ENCODE peak calls at places on chromosomes 2 and 18, in ten cellular contexts. One of them, this sample, is unnamed.

GRCh38 chr2:170235860-170236638 is 58.1 kb downstream of the MYO3B start:
- DNase-seq in keratinocyte: peak
- DNase-seq in foreskin fibroblast: peak
- DNase-seq in heart left ventricle: no peak
- DNase-seq in endothelial cell of umbilical vein: peak
- DNase-seq in mammary epithelial cell: peak
- DNase-seq in GM12865: peak
- DNase-seq in choroid plexus epithelial cell: peak
- DNase-seq in AG09309: no peak
- DNase-seq in kidney: no peak
- DNase-seq in this sample: peak

GRCh38 chr2:128644745-128645256 is 326.1 kb upstream of the HS6ST1 start:
- DNase-seq in keratinocyte: no peak
- DNase-seq in foreskin fibroblast: no peak
- DNase-seq in heart left ventricle: peak
- DNase-seq in endothelial cell of umbilical vein: no peak
- DNase-seq in mammary epithelial cell: no peak
- DNase-seq in GM12865: no peak
- DNase-seq in choroid plexus epithelial cell: peak
- DNase-seq in AG09309: no peak
- DNase-seq in kidney: no peak
- DNase-seq in this sample: no peak

GRCh38 chr2:46050489-46050888 is 246.7 kb upstream of the EPAS1 start:
- DNase-seq in keratinocyte: no peak
- DNase-seq in foreskin fibroblast: no peak
- DNase-seq in heart left ventricle: no peak
- DNase-seq in endothelial cell of umbilical vein: no peak
- DNase-seq in mammary epithelial cell: no peak
- DNase-seq in GM12865: no peak
- DNase-seq in choroid plexus epithelial cell: no peak
- DNase-seq in AG09309: no peak
- DNase-seq in kidney: no peak
- DNase-seq in this sample: no peak

GRCh38 chr2:168075446-168075845 is 171.9 kb downstream of the STK39 start:
- DNase-seq in keratinocyte: no peak
- DNase-seq in foreskin fibroblast: peak
- DNase-seq in heart left ventricle: no peak
- DNase-seq in endothelial cell of umbilical vein: no peak
- DNase-seq in mammary epithelial cell: no peak
- DNase-seq in GM12865: no peak
- DNase-seq in choroid plexus epithelial cell: no peak
- DNase-seq in AG09309: no peak
- DNase-seq in kidney: no peak
- DNase-seq in this sample: no peak

GRCh38 chr2:189798312-189799029 is 14.2 kb downstream of the PMS1 start:
- DNase-seq in keratinocyte: no peak
- DNase-seq in foreskin fibroblast: peak
- DNase-seq in heart left ventricle: no peak
- DNase-seq in endothelial cell of umbilical vein: peak
- DNase-seq in mammary epithelial cell: peak
- DNase-seq in GM12865: peak
- DNase-seq in choroid plexus epithelial cell: peak
- DNase-seq in AG09309: peak
- DNase-seq in kidney: no peak
- DNase-seq in this sample: no peak

GRCh38 chr18:3538456-3538855 is 88.5 kb downstream of the TGIF1 start:
- DNase-seq in keratinocyte: no peak
- DNase-seq in foreskin fibroblast: peak
- DNase-seq in heart left ventricle: no peak
- DNase-seq in endothelial cell of umbilical vein: no peak
- DNase-seq in mammary epithelial cell: no peak
- DNase-seq in GM12865: no peak
- DNase-seq in choroid plexus epithelial cell: no peak
- DNase-seq in AG09309: no peak
- DNase-seq in kidney: no peak
- DNase-seq in this sample: no peak

GRCh38 chr2:161312996-161313395 is 4.8 kb downstream of the PSMD14 start:
- DNase-seq in keratinocyte: no peak
- DNase-seq in foreskin fibroblast: peak
- DNase-seq in heart left ventricle: no peak
- DNase-seq in endothelial cell of umbilical vein: no peak
- DNase-seq in mammary epithelial cell: peak
- DNase-seq in GM12865: no peak
- DNase-seq in choroid plexus epithelial cell: no peak
- DNase-seq in AG09309: no peak
- DNase-seq in kidney: no peak
- DNase-seq in this sample: no peak

GRCh38 chr2:138071720-138072719 is 107.7 kb downstream of the HNMT start:
- DNase-seq in keratinocyte: peak
- DNase-seq in foreskin fibroblast: peak
- DNase-seq in heart left ventricle: no peak
- DNase-seq in endothelial cell of umbilical vein: no peak
- DNase-seq in mammary epithelial cell: peak
- DNase-seq in GM12865: no peak
- DNase-seq in choroid plexus epithelial cell: peak
- DNase-seq in AG09309: no peak
- DNase-seq in kidney: no peak
- DNase-seq in this sample: no peak

GRCh38 chr2:60268032-60268431 is 285.4 kb downstream of the BCL11A start:
- DNase-seq in keratinocyte: no peak
- DNase-seq in foreskin fibroblast: no peak
- DNase-seq in heart left ventricle: no peak
- DNase-seq in endothelial cell of umbilical vein: no peak
- DNase-seq in mammary epithelial cell: no peak
- DNase-seq in GM12865: no peak
- DNase-seq in choroid plexus epithelial cell: no peak
- DNase-seq in AG09309: no peak
- DNase-seq in kidney: no peak
- DNase-seq in this sample: no peak

GRCh38 chr2:37635359-37636208 is 35.9 kb downstream of the CDC42EP3 start:
- DNase-seq in keratinocyte: peak
- DNase-seq in foreskin fibroblast: peak
- DNase-seq in heart left ventricle: no peak
- DNase-seq in endothelial cell of umbilical vein: peak
- DNase-seq in mammary epithelial cell: peak
- DNase-seq in GM12865: peak
- DNase-seq in choroid plexus epithelial cell: peak
- DNase-seq in AG09309: peak
- DNase-seq in kidney: no peak
- DNase-seq in this sample: no peak
- H3K4me3 ChIP-seq in keratinocyte: no peak
- H3K4me3 ChIP-seq in foreskin fibroblast: no peak
- H3K4me3 ChIP-seq in heart left ventricle: no peak
- H3K4me3 ChIP-seq in endothelial cell of umbilical vein: no peak
- H3K4me3 ChIP-seq in mammary epithelial cell: no peak
- H3K4me3 ChIP-seq in GM12865: peak
- H3K4me3 ChIP-seq in choroid plexus epithelial cell: no peak
- H3K4me3 ChIP-seq in AG09309: no peak
- H3K4me3 ChIP-seq in kidney: no peak
- H3K4me3 ChIP-seq in this sample: no peak

GRCh38 chr2:109148347-109148746 is 19.3 kb downstream of the SH3RF3 start:
- DNase-seq in keratinocyte: no peak
- DNase-seq in foreskin fibroblast: peak
- DNase-seq in heart left ventricle: no peak
- DNase-seq in endothelial cell of umbilical vein: no peak
- DNase-seq in mammary epithelial cell: no peak
- DNase-seq in GM12865: no peak
- DNase-seq in choroid plexus epithelial cell: no peak
- DNase-seq in AG09309: no peak
- DNase-seq in kidney: no peak
- DNase-seq in this sample: no peak

GRCh38 chr2:109153005-109153404 is 24.0 kb downstream of the SH3RF3 start:
- DNase-seq in keratinocyte: no peak
- DNase-seq in foreskin fibroblast: no peak
- DNase-seq in heart left ventricle: no peak
- DNase-seq in endothelial cell of umbilical vein: no peak
- DNase-seq in mammary epithelial cell: no peak
- DNase-seq in GM12865: no peak
- DNase-seq in choroid plexus epithelial cell: no peak
- DNase-seq in AG09309: no peak
- DNase-seq in kidney: no peak
- DNase-seq in this sample: no peak

GRCh38 chr2:109148991-109149645 is 20.1 kb downstream of the SH3RF3 start:
- DNase-seq in keratinocyte: no peak
- DNase-seq in foreskin fibroblast: no peak
- DNase-seq in heart left ventricle: no peak
- DNase-seq in endothelial cell of umbilical vein: no peak
- DNase-seq in mammary epithelial cell: no peak
- DNase-seq in GM12865: peak
- DNase-seq in choroid plexus epithelial cell: no peak
- DNase-seq in AG09309: no peak
- DNase-seq in kidney: no peak
- DNase-seq in this sample: no peak

GRCh38 chr2:109151519-109151918 is 22.5 kb downstream of the SH3RF3 start:
- DNase-seq in keratinocyte: no peak
- DNase-seq in foreskin fibroblast: no peak
- DNase-seq in heart left ventricle: no peak
- DNase-seq in endothelial cell of umbilical vein: no peak
- DNase-seq in mammary epithelial cell: no peak
- DNase-seq in GM12865: no peak
- DNase-seq in choroid plexus epithelial cell: no peak
- DNase-seq in AG09309: no peak
- DNase-seq in kidney: no peak
- DNase-seq in this sample: no peak

DNA sequence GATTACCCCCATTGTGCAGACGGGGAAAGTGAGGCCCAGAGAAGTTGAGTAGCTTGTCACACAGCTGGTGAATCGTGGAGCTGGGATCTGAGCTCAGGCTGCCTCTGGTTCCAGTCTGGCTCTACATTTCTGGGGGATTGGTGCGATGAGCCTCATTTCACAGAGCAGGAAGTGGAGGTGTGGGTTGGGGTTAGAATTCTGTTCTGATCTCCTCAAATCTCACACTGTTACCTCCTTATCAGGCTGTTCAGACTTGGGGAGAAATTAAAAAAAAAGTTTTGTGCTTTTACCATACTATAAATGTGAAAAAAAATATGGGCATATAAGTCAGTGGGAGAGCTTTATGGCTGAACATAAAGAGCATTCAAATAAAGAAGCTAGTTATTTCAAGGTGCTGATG is 21.6 kb downstream of the SH3RF3 start:
- DNase-seq in keratinocyte: no peak
- DNase-seq in foreskin fibroblast: no peak
- DNase-seq in heart left ventricle: no peak
- DNase-seq in endothelial cell of umbilical vein: no peak
- DNase-seq in mammary epithelial cell: no peak
- DNase-seq in GM12865: no peak
- DNase-seq in choroid plexus epithelial cell: no peak
- DNase-seq in AG09309: no peak
- DNase-seq in kidney: no peak
- DNase-seq in this sample: no peak
- TF ChIP-seq CTCF in keratinocyte: no peak
- TF ChIP-seq CTCF in foreskin fibroblast: no peak
- TF ChIP-seq CTCF in heart left ventricle: no peak
- TF ChIP-seq CTCF in endothelial cell of umbilical vein: no peak
- TF ChIP-seq CTCF in mammary epithelial cell: no peak
- TF ChIP-seq CTCF in GM12865: no peak
- TF ChIP-seq CTCF in choroid plexus epithelial cell: no peak
- TF ChIP-seq CTCF in AG09309: no peak
- TF ChIP-seq CTCF in kidney: no peak
- TF ChIP-seq CTCF in this sample: no peak

GRCh38 chr2:149235837-149236236 is 94.5 kb upstream of the LYPD6 start:
- DNase-seq in keratinocyte: no peak
- DNase-seq in foreskin fibroblast: no peak
- DNase-seq in heart left ventricle: no peak
- DNase-seq in endothelial cell of umbilical vein: no peak
- DNase-seq in mammary epithelial cell: no peak
- DNase-seq in GM12865: no peak
- DNase-seq in choroid plexus epithelial cell: no peak
- DNase-seq in AG09309: no peak
- DNase-seq in kidney: no peak
- DNase-seq in this sample: no peak

DNA sequence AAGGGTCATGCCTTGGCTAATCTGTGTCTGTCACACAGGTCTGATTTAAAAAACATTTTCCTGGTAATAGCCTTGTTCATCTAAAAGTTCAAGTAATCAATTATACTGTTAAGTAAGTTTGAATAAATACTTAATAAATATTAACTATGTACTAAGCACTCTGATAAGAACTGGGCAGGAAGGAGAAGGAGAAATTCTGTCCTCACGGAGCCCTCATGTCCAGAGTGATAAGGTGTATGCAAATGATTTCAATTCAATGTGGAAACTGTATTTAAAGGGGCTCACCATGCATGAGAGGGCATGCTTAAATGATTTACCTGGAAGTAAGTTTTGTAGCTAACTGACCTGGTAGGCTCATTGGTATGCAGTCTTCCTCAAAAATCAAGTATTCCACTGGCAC is 94.0 kb upstream of the LYPD6 start:
- DNase-seq in keratinocyte: no peak
- DNase-seq in foreskin fibroblast: no peak
- DNase-seq in heart left ventricle: no peak
- DNase-seq in endothelial cell of umbilical vein: no peak
- DNase-seq in mammary epithelial cell: no peak
- DNase-seq in GM12865: no peak
- DNase-seq in choroid plexus epithelial cell: no peak
- DNase-seq in AG09309: no peak
- DNase-seq in kidney: no peak
- DNase-seq in this sample: no peak
- H3K4me3 ChIP-seq in keratinocyte: no peak
- H3K4me3 ChIP-seq in foreskin fibroblast: no peak
- H3K4me3 ChIP-seq in heart left ventricle: no peak
- H3K4me3 ChIP-seq in endothelial cell of umbilical vein: no peak
- H3K4me3 ChIP-seq in mammary epithelial cell: no peak
- H3K4me3 ChIP-seq in GM12865: no peak
- H3K4me3 ChIP-seq in choroid plexus epithelial cell: no peak
- H3K4me3 ChIP-seq in AG09309: no peak
- H3K4me3 ChIP-seq in kidney: no peak
- H3K4me3 ChIP-seq in this sample: no peak

GRCh38 chr2:101231937-101232336 is 20.7 kb upstream of the CNOT11 start:
- DNase-seq in keratinocyte: no peak
- DNase-seq in foreskin fibroblast: no peak
- DNase-seq in heart left ventricle: no peak
- DNase-seq in endothelial cell of umbilical vein: no peak
- DNase-seq in mammary epithelial cell: no peak
- DNase-seq in GM12865: no peak
- DNase-seq in choroid plexus epithelial cell: no peak
- DNase-seq in AG09309: no peak
- DNase-seq in kidney: no peak
- DNase-seq in this sample: no peak

GRCh38 chr2:101231253-101231652 is 21.4 kb upstream of the CNOT11 start:
- DNase-seq in keratinocyte: no peak
- DNase-seq in foreskin fibroblast: no peak
- DNase-seq in heart left ventricle: no peak
- DNase-seq in endothelial cell of umbilical vein: no peak
- DNase-seq in mammary epithelial cell: no peak
- DNase-seq in GM12865: no peak
- DNase-seq in choroid plexus epithelial cell: no peak
- DNase-seq in AG09309: no peak
- DNase-seq in kidney: no peak
- DNase-seq in this sample: no peak

GRCh38 chr2:101230541-101230993 is 22.1 kb upstream of the CNOT11 start:
- DNase-seq in keratinocyte: no peak
- DNase-seq in foreskin fibroblast: peak
- DNase-seq in heart left ventricle: no peak
- DNase-seq in endothelial cell of umbilical vein: no peak
- DNase-seq in mammary epithelial cell: peak
- DNase-seq in GM12865: no peak
- DNase-seq in choroid plexus epithelial cell: peak
- DNase-seq in AG09309: no peak
- DNase-seq in kidney: no peak
- DNase-seq in this sample: no peak

GRCh38 chr2:101232770-101233169 is 19.9 kb upstream of the CNOT11 start:
- DNase-seq in keratinocyte: no peak
- DNase-seq in foreskin fibroblast: no peak
- DNase-seq in heart left ventricle: no peak
- DNase-seq in endothelial cell of umbilical vein: no peak
- DNase-seq in mammary epithelial cell: peak
- DNase-seq in GM12865: no peak
- DNase-seq in choroid plexus epithelial cell: no peak
- DNase-seq in AG09309: no peak
- DNase-seq in kidney: no peak
- DNase-seq in this sample: no peak

GRCh38 chr2:101234169-101234938 is 18.3 kb upstream of the CNOT11 start:
- DNase-seq in keratinocyte: no peak
- DNase-seq in foreskin fibroblast: no peak
- DNase-seq in heart left ventricle: no peak
- DNase-seq in endothelial cell of umbilical vein: no peak
- DNase-seq in mammary epithelial cell: no peak
- DNase-seq in GM12865: no peak
- DNase-seq in choroid plexus epithelial cell: no peak
- DNase-seq in AG09309: no peak
- DNase-seq in kidney: no peak
- DNase-seq in this sample: no peak
- TF ChIP-seq CTCF in keratinocyte: no peak
- TF ChIP-seq CTCF in foreskin fibroblast: no peak
- TF ChIP-seq CTCF in heart left ventricle: no peak
- TF ChIP-seq CTCF in endothelial cell of umbilical vein: no peak
- TF ChIP-seq CTCF in mammary epithelial cell: no peak
- TF ChIP-seq CTCF in GM12865: no peak
- TF ChIP-seq CTCF in choroid plexus epithelial cell: no peak
- TF ChIP-seq CTCF in AG09309: no peak
- TF ChIP-seq CTCF in kidney: no peak
- TF ChIP-seq CTCF in this sample: no peak